ENCODE peak calls at places on chromosomes 11 and 22, in ten cellular contexts. Q is CD4-positive, alpha-beta T cell; R is cardiac muscle cell; Y is endodermal cell; X is A549; T is PC-9; E is heart right ventricle; U is lung; C is sigmoid colon; H is fibroblast of lung. M is an unnamed sample.

GRCh38 chr11:77193915-77194830 is 66.1 kb downstream of the MYO7A start:
- DNase-seq in Y (no peak), C (peak; percentile 46), E (no peak), X (no peak), T (no peak), U (no peak), H (no peak), R (no peak), Q (no peak), M (no peak)

GRCh38 chr22:45227645-45228400 is 12.9 kb downstream of the KIAA0930 start:
- DNase-seq in Q (no peak), H (no peak), U (no peak), E (no peak), C (no peak), R (no peak), X (no peak), T (no peak), Y (peak; percentile 60), M (no peak)

GRCh38 chr22:35629406-35630234 is 12.5 kb upstream of the MB start:
- DNase-seq in C (peak; percentile 91), T (peak; percentile 99), Q (no peak), Y (peak; percentile 85), U (peak; percentile 84), E (peak; percentile 51), X (peak; percentile 93), R (peak; percentile 98), H (peak; percentile 99), M (peak; percentile 94)

GRCh38 chr22:48173061-48173849 is 1410.8 kb downstream of the TBC1D22A start:
- DNase-seq in R (no peak), U (no peak), X (no peak), E (no peak), Y (no peak), C (no peak), H (no peak), Q (no peak), T (no peak), M (no peak)

GRCh38 chr11:120974980-120975379 is 48.9 kb upstream of the TBCEL start:
- DNase-seq in H (peak; percentile 10), T (no peak), C (no peak), E (no peak), Q (no peak), R (no peak), Y (peak; percentile 75), X (no peak), U (no peak), M (no peak)

GRCh38 chr11:95924414-95924760 is 480 bp upstream of the MTMR2 start:
- DNase-seq in H (no peak), Q (no peak), Y (no peak), U (no peak), C (no peak), E (no peak), T (peak; percentile 85), R (peak; percentile 75), X (peak; percentile 16), M (no peak)

GRCh38 chr11:62508336-62509058 is 38.1 kb downstream of the AHNAK start:
- DNase-seq in T (peak; percentile 92), U (peak; percentile 58), Q (no peak), H (peak; percentile 59), Y (peak; percentile 92), R (peak; percentile 49), C (peak; percentile 96), X (peak; percentile 88), E (peak; percentile 80), M (no peak)

GRCh38 chr22:20459152-20459542 is 21.5 kb upstream of the SCARF2 start:
- DNase-seq in R (no peak), U (no peak), Q (no peak), Y (peak; percentile 75), X (no peak), C (no peak), H (no peak), T (no peak), E (no peak), M (no peak)

GRCh38 chr11:133492895-133493294 is 39.4 kb downstream of the OPCML start:
- DNase-seq in X (no peak), H (no peak), T (no peak), R (no peak), U (no peak), C (no peak), Y (no peak), E (no peak), Q (no peak), M (no peak)

GRCh38 chr22:27747396-27748256 is 53.9 kb downstream of the MN1 start:
- DNase-seq in E (no peak), X (no peak), Y (no peak), C (peak; percentile 57), R (peak; percentile 66), H (no peak), T (no peak), Q (no peak), U (no peak), M (no peak)
- TF ChIP-seq CTCF in E (no peak), X (peak; percentile 10), Y (peak; percentile 73), C (no peak), R (peak; percentile 42), H (peak; percentile 33), T (peak; percentile 18), Q (no peak), U (no peak), M (no peak)

DNA sequence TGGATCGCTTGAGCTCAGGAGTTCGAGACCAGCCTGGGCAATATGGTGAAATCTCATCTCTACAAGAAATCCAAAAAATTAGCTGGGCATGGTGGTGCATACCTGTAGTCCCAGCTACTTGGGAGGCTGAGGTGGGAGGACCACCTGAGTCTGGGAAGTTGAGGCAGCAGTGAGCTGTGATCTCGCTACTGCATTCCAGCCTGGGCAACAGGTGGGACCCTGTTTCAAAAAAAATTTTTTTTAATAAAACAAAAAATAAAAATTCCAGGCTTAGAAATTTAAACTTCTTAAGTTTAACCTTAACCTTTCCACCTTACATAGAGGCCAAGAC is 21.2 kb downstream of the CLMP start:
- DNase-seq in E (no peak), R (no peak), C (no peak), X (no peak), H (no peak), Y (no peak), T (no peak), Q (no peak), U (no peak), M (no peak)
- H3K27ac ChIP-seq in E (no peak overlapping the region), R (no peak overlapping the region), C (peak overlapping the region; percentile 85), X (peak overlapping the region; percentile 70), H (peak overlapping the region; percentile 73), Y (no peak overlapping the region), T (peak overlapping the region; percentile 75), Q (no peak overlapping the region), U (no peak overlapping the region), M (peak overlapping the region; percentile 90)

DNA sequence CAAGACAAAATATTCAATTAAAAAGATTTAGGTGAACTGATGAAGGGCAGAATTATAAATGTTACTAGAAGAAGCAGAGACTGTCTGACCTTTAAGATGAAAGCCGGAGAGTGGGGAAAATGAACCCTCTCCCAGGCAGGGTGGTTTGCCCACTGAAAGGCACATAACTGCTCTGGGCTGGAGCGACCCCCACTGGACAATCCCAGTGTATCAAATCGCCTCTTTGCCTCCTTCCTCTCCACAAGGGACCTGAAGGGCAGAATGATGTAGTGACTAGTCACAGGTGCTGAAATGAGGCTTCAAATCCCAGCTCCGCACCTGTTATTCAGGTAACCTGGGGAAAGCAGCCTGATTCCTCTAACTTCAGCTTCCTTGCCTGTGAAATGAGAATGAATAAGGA is 69.0 kb downstream of the EFCAB6 start:
- DNase-seq in H (no peak), C (no peak), R (no peak), X (no peak), E (no peak), Q (no peak), T (no peak), Y (peak; percentile 86), U (no peak), M (no peak)
- TF ChIP-seq CTCF in H (no peak), C (no peak), R (peak; percentile 11), X (peak; percentile 10), E (no peak), Q (no peak), T (no peak), Y (peak; percentile 82), U (no peak), M (no peak)

GRCh38 chr22:33539202-33539901 is 380.9 kb downstream of the LARGE1 start:
- DNase-seq in T (no peak), Q (no peak), E (no peak), H (no peak), U (no peak), C (no peak), X (no peak), R (no peak), Y (no peak), M (no peak)
- H3K27ac ChIP-seq in T (no peak overlapping the region), Q (no peak overlapping the region), E (peak overlapping the region; percentile 50), H (no peak overlapping the region), U (no peak overlapping the region), C (no peak overlapping the region), X (peak overlapping the region; percentile 74), R (no peak overlapping the region), Y (no peak overlapping the region), M (no peak overlapping the region)

GRCh38 chr11:126305699-126306098 is 1.8 kb downstream of the DCPS start:
- DNase-seq in X (no peak), U (no peak), Y (no peak), E (no peak), C (no peak), R (no peak), T (no peak), Q (no peak), H (no peak), M (no peak)

GRCh38 chr11:126304457-126305072 is 705 bp downstream of the DCPS start:
- DNase-seq in E (no peak), Y (no peak), X (no peak), C (peak; percentile 52), R (no peak), Q (no peak), T (no peak), H (no peak), U (no peak), M (no peak)

GRCh38 chr11:126308271-126308671 is 4.4 kb downstream of the DCPS start:
- DNase-seq in E (no peak), Q (no peak), T (no peak), H (no peak), Y (no peak), R (no peak), U (no peak), C (no peak), X (no peak), M (no peak)

GRCh38 chr11:126310229-126310991 is 6.5 kb downstream of the DCPS start:
- DNase-seq in H (peak; percentile 58), X (peak; percentile 60), Y (peak; percentile 92), T (peak; percentile 65), C (peak; percentile 86), U (peak; percentile 75), E (peak; percentile 79), R (peak; percentile 85), Q (peak; percentile 31), M (peak; percentile 60)

DNA sequence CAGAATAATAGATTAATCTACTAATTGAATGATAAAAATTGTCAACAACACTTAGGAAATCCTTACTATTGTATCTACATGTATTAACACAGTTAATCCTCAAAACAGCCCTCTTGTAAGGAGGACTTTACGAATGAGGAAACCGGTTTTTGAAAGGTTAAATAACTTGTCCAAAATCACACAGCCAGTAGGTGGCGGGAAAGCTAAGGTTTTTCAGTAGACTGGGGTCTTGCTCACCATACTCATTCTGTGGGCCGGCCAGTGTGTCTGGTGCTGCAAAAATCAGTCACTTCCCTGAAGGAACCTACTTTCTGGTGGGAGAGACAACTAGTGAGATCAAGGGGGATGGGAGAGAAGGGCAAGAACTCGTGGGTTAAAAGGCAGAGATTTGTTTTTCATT is 3.8 kb downstream of the DCPS start:
- DNase-seq in X (peak; percentile 40), C (no peak), T (no peak), U (no peak), E (no peak), R (peak; percentile 76), Q (no peak), Y (peak; percentile 84), H (peak; percentile 39), M (no peak)
- TF ChIP-seq CTCF in X (peak; percentile 18), C (no peak), T (peak; percentile 58), U (no peak), E (peak; percentile 18), R (peak; percentile 64), Q (no peak), Y (peak; percentile 77), H (peak; percentile 43), M (no peak)

GRCh38 chr22:46416537-46417267 is 81.2 kb downstream of the TRMU start:
- DNase-seq in X (no peak), Y (no peak), H (peak; percentile 96), R (peak; percentile 59), Q (no peak), C (no peak), T (no peak), E (no peak), U (no peak), M (no peak)
- H3K27ac ChIP-seq in X (no peak overlapping the region), Y (peak overlapping the region; percentile 36), H (no peak overlapping the region), R (peak overlapping the region; percentile 89), Q (no peak overlapping the region), C (no peak overlapping the region), T (no peak overlapping the region), E (peak overlapping the region; percentile 23), U (no peak overlapping the region), M (peak overlapping the region; percentile 20)